ENCODE peak calls at places on chromosome 12, in six cellular contexts. K is HT-29, R is endodermal cell, J is AG04450, I is T-helper 2 cell, G is endothelial cell. N is an unnamed sample.

GRCh38 chr12:124853781-124854636 is 9.7 kb downstream of the SCARB1 start:
- DNase-seq in R (peak; percentile 60), G (no peak), I (no peak), K (no peak), J (no peak), N (no peak)

GRCh38 chr12:68497702-68498101 is 113.0 kb upstream of the RAP1B start:
- DNase-seq in J (peak; percentile 26), G (no peak), K (peak; percentile 43), R (no peak), I (no peak), N (peak; percentile 87)

GRCh38 chr12:116880817-116881324 is 370 bp downstream of the HRK start:
- DNase-seq in K (no peak), G (peak; percentile 44), R (peak; percentile 92), J (no peak), I (no peak), N (peak; percentile 39)

GRCh38 chr12:47095446-47096236 is 15.9 kb upstream of the AMIGO2 start:
- DNase-seq in G (no peak), K (no peak), I (no peak), R (no peak), J (peak; percentile 72), N (peak; percentile 50)

GRCh38 chr12:101719566-101719965 is 19.7 kb downstream of the SYCP3 start:
- DNase-seq in I (no peak), J (no peak), G (no peak), R (no peak), K (no peak), N (no peak)

GRCh38 chr12:52496054-52496453 is 3.0 kb upstream of the KRT6A start:
- DNase-seq in G (no peak), R (no peak), K (no peak), J (no peak), I (no peak), N (no peak)

GRCh38 chr12:46445551-46446235 is 73.1 kb upstream of the SLC38A2 start:
- DNase-seq in K (no peak), G (no peak), I (no peak), R (no peak), J (no peak), N (no peak)

GRCh38 chr12:19131020-19131431 is 1.5 kb downstream of the PLEKHA5 start:
- DNase-seq in G (peak; percentile 6), J (peak; percentile 27), K (no peak), R (no peak), I (no peak), N (peak; percentile 47)

GRCh38 chr12:5498081-5498480 is 66.2 kb downstream of the NTF3 start:
- DNase-seq in G (no peak), R (no peak), K (no peak), I (no peak), J (no peak), N (no peak)

GRCh38 chr12:11825278-11825677 is 175.8 kb downstream of the ETV6 start:
- DNase-seq in G (no peak), K (no peak), J (no peak), R (no peak), I (no peak), N (no peak)

GRCh38 chr12:95424271-95424994 is 49.5 kb upstream of the METAP2 start:
- DNase-seq in G (no peak), I (no peak), K (no peak), J (no peak), R (no peak), N (no peak)

N was measured in AG08395.